ENCODE peak calls at places on chromosome 7, in eight cellular contexts. One of them, this sample, is unnamed.

GRCh38 chr7:150897502-150898474 is 45.5 kb downstream of the AOC1 start:
- DNase-seq in left ventricle myocardium inferior: no peak
- DNase-seq in AG04450: no peak
- DNase-seq in psoas muscle: no peak
- DNase-seq in mucosa of descending colon: no peak
- DNase-seq in body of pancreas: no peak
- DNase-seq in IMR-90: no peak
- DNase-seq in choroid plexus epithelial cell: peak; percentile 23
- DNase-seq in this sample: no peak

GRCh38 chr7:1197997-1198632 is 34.6 kb upstream of the UNCX start:
- DNase-seq in left ventricle myocardium inferior: no peak
- DNase-seq in body of pancreas: no peak
- DNase-seq in choroid plexus epithelial cell: peak; percentile 55
- DNase-seq in mucosa of descending colon: no peak
- DNase-seq in IMR-90: peak; percentile 94
- DNase-seq in psoas muscle: no peak
- DNase-seq in AG04450: peak; percentile 79
- DNase-seq in this sample: no peak

GRCh38 chr7:31938650-31939049 is 131.6 kb downstream of the PDE1C start:
- DNase-seq in mucosa of descending colon: no peak
- DNase-seq in IMR-90: peak; percentile 45
- DNase-seq in left ventricle myocardium inferior: no peak
- DNase-seq in body of pancreas: no peak
- DNase-seq in AG04450: no peak
- DNase-seq in choroid plexus epithelial cell: no peak
- DNase-seq in psoas muscle: no peak
- DNase-seq in this sample: no peak

GRCh38 chr7:106037489-106038176 is 74.5 kb downstream of the SYPL1 start:
- DNase-seq in mucosa of descending colon: no peak
- DNase-seq in body of pancreas: no peak
- DNase-seq in left ventricle myocardium inferior: peak; percentile 28
- DNase-seq in IMR-90: no peak
- DNase-seq in choroid plexus epithelial cell: no peak
- DNase-seq in AG04450: no peak
- DNase-seq in psoas muscle: no peak
- DNase-seq in this sample: no peak

GRCh38 chr7:101386177-101386557 is 23.5 kb downstream of the COL26A1 start:
- DNase-seq in body of pancreas: no peak
- DNase-seq in left ventricle myocardium inferior: no peak
- DNase-seq in choroid plexus epithelial cell: no peak
- DNase-seq in IMR-90: no peak
- DNase-seq in psoas muscle: no peak
- DNase-seq in mucosa of descending colon: no peak
- DNase-seq in AG04450: no peak
- DNase-seq in this sample: no peak

GRCh38 chr7:80563561-80564327 is 51.9 kb upstream of the GNAT3 start:
- DNase-seq in IMR-90: no peak
- DNase-seq in psoas muscle: no peak
- DNase-seq in body of pancreas: no peak
- DNase-seq in choroid plexus epithelial cell: no peak
- DNase-seq in AG04450: no peak
- DNase-seq in mucosa of descending colon: no peak
- DNase-seq in left ventricle myocardium inferior: no peak
- DNase-seq in this sample: no peak

GRCh38 chr7:4234886-4235285 is 447.2 kb upstream of the FOXK1 start:
- DNase-seq in body of pancreas: no peak
- DNase-seq in choroid plexus epithelial cell: no peak
- DNase-seq in left ventricle myocardium inferior: no peak
- DNase-seq in psoas muscle: no peak
- DNase-seq in mucosa of descending colon: no peak
- DNase-seq in AG04450: no peak
- DNase-seq in IMR-90: no peak
- DNase-seq in this sample: no peak

GRCh38 chr7:123876557-123877256 is 31.7 kb downstream of the HYAL4 start:
- DNase-seq in AG04450: no peak
- DNase-seq in left ventricle myocardium inferior: no peak
- DNase-seq in body of pancreas: no peak
- DNase-seq in psoas muscle: no peak
- DNase-seq in IMR-90: no peak
- DNase-seq in mucosa of descending colon: no peak
- DNase-seq in choroid plexus epithelial cell: no peak
- DNase-seq in this sample: no peak

DNA sequence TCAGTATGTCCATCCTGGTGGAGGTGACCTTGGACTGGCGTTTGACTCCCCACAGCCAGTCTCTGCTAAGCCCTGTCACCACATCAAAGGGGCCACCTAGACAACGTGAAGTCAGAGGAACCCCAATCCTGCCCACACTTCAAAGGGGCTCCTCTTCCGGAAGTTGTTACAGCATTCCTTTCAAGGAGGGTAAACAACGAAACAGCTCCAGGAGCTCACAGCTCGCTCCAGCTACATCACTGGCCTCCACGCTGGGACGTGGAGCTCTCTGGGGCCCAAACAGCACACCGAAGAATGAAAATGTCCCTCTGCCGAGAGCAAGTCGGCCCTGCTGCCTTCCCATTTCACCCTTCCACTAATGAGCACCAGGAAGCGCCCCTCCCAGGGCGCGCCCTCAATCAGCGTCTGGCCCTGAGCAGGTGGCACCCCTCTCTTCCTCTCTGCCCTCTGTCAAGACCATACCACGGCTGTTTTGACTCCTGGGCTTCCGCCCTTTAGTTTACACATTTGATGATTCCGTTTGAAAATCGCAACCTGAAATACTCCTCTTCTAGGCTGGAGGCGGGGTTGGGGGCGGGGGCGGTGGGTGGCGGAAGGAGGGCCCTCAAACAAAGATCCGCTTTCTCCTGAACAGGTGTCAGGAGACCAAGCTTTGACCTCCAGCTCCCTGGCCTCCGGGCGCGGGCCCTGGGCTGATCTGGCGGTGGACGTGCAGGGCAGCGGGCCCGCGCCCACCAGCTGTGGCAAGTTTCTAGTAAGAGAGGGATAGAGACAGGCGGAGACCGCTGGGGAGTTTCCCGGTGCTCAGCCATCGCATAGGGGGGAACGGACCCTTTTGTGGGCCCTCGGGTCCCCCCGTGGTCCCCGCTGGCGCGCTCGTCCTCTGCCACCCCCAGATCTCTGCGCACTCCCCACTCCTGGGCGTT is 53.1 kb upstream of the KDM7A start:
- DNase-seq in choroid plexus epithelial cell: no peak
- DNase-seq in psoas muscle: no peak
- DNase-seq in IMR-90: no peak
- DNase-seq in AG04450: no peak
- DNase-seq in mucosa of descending colon: peak; percentile 92
- DNase-seq in body of pancreas: no peak
- DNase-seq in left ventricle myocardium inferior: peak; percentile 20
- DNase-seq in this sample: peak; percentile 51
- H3K4me3 ChIP-seq in choroid plexus epithelial cell: peak overlapping the region; percentile 52
- H3K4me3 ChIP-seq in psoas muscle: peak overlapping the region; percentile 67
- H3K4me3 ChIP-seq in IMR-90: peak overlapping the region; percentile 63
- H3K4me3 ChIP-seq in AG04450: peak overlapping the region; percentile 61
- H3K4me3 ChIP-seq in mucosa of descending colon: no peak overlapping the region
- H3K4me3 ChIP-seq in body of pancreas: no peak overlapping the region
- H3K4me3 ChIP-seq in left ventricle myocardium inferior: peak overlapping the region; percentile 74
- H3K4me3 ChIP-seq in this sample: peak overlapping the region; percentile 66

GRCh38 chr7:92763636-92764423 is 72.5 kb downstream of the CDK6 start:
- DNase-seq in body of pancreas: no peak
- DNase-seq in IMR-90: peak; percentile 81
- DNase-seq in psoas muscle: no peak
- DNase-seq in AG04450: no peak
- DNase-seq in mucosa of descending colon: peak; percentile 22
- DNase-seq in choroid plexus epithelial cell: peak; percentile 84
- DNase-seq in left ventricle myocardium inferior: no peak
- DNase-seq in this sample: no peak
- TF ChIP-seq CTCF in body of pancreas: no peak
- TF ChIP-seq CTCF in IMR-90: no peak
- TF ChIP-seq CTCF in psoas muscle: no peak
- TF ChIP-seq CTCF in AG04450: no peak
- TF ChIP-seq CTCF in mucosa of descending colon: no peak
- TF ChIP-seq CTCF in choroid plexus epithelial cell: no peak
- TF ChIP-seq CTCF in left ventricle myocardium inferior: no peak
- TF ChIP-seq CTCF in this sample: no peak

GRCh38 chr7:139830292-139830691 is 1.2 kb downstream of the TBXAS1 start:
- DNase-seq in psoas muscle: no peak
- DNase-seq in IMR-90: no peak
- DNase-seq in choroid plexus epithelial cell: peak; percentile 32
- DNase-seq in AG04450: no peak
- DNase-seq in mucosa of descending colon: no peak
- DNase-seq in left ventricle myocardium inferior: no peak
- DNase-seq in body of pancreas: no peak
- DNase-seq in this sample: no peak
- H3K4me3 ChIP-seq in psoas muscle: peak overlapping the region; percentile 41
- H3K4me3 ChIP-seq in IMR-90: no peak overlapping the region
- H3K4me3 ChIP-seq in choroid plexus epithelial cell: no peak overlapping the region
- H3K4me3 ChIP-seq in AG04450: peak overlapping the region; percentile 31
- H3K4me3 ChIP-seq in mucosa of descending colon: no peak overlapping the region
- H3K4me3 ChIP-seq in left ventricle myocardium inferior: peak overlapping the region; percentile 35
- H3K4me3 ChIP-seq in body of pancreas: no peak overlapping the region
- H3K4me3 ChIP-seq in this sample: peak overlapping the region; percentile 44

DNA sequence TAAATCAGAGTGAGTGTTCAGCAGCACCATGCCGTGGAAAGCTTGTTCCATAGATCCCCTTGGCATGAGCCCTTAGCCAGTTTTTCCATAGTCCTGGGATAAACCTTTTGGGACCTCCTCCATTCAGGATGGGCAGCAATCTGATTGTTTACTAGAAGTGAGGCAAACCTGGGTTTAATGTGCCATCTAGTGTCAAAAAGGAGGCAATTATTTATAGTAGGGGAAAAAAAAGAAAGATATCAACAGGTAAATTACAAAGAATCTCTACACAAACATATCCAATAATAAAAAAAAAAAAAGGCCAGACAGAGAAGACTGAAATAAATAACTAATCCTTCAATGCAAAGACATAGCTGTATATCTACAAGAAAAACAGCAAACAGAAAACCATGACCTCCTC is 229.0 kb upstream of the STK17A start:
- DNase-seq in body of pancreas: no peak
- DNase-seq in choroid plexus epithelial cell: no peak
- DNase-seq in left ventricle myocardium inferior: no peak
- DNase-seq in AG04450: no peak
- DNase-seq in mucosa of descending colon: no peak
- DNase-seq in IMR-90: no peak
- DNase-seq in psoas muscle: no peak
- DNase-seq in this sample: no peak
- TF ChIP-seq CTCF in body of pancreas: no peak
- TF ChIP-seq CTCF in choroid plexus epithelial cell: no peak
- TF ChIP-seq CTCF in left ventricle myocardium inferior: no peak
- TF ChIP-seq CTCF in AG04450: no peak
- TF ChIP-seq CTCF in mucosa of descending colon: no peak
- TF ChIP-seq CTCF in IMR-90: no peak
- TF ChIP-seq CTCF in psoas muscle: no peak
- TF ChIP-seq CTCF in this sample: no peak

This sample was measured in lower lobe of right lung.